ENCODE peak calls at places on chromosomes 7 and 10, in ten cellular contexts. N, Z, V, L, E, D, H, F, I and X are unnamed samples.

GRCh38 chr7:127816354-127817190 is 164.6 kb downstream of the SND1 start:
- DNase-seq in N (no peak), Z (no peak), V (no peak), L (no peak), E (no peak), D (no peak), H (no peak), F (no peak), I (no peak), X (no peak)

GRCh38 chr10:16828731-16829175 is 11.5 kb upstream of the RSU1 start:
- DNase-seq in N (no peak), Z (no peak), V (no peak), L (peak; percentile 60), E (peak; percentile 50), D (no peak), H (no peak), F (no peak), I (peak; percentile 10), X (no peak)

GRCh38 chr7:18174996-18175395 is 147.3 kb upstream of the PRPS1L1 start:
- DNase-seq in N (no peak), Z (no peak), V (no peak), L (no peak), E (no peak), D (no peak), H (no peak), F (no peak), I (no peak), X (no peak)

GRCh38 chr7:139051655-139052054 is 15.8 kb upstream of the ZC3HAV1L start:
- DNase-seq in N (no peak), Z (no peak), V (no peak), L (no peak), E (no peak), D (no peak), H (no peak), F (no peak), I (no peak), X (no peak)

GRCh38 chr7:13489386-13489785 is 500.1 kb downstream of the ETV1 start:
- DNase-seq in N (no peak), Z (no peak), V (no peak), L (no peak), E (no peak), D (no peak), H (no peak), F (no peak), I (no peak), X (no peak)

GRCh38 chr7:142833174-142834027 is 21.5 kb upstream of the EPHB6 start:
- DNase-seq in N (no peak), Z (no peak), V (no peak), L (no peak), E (no peak), D (no peak), H (no peak), F (no peak), I (no peak), X (no peak)

GRCh38 chr7:105336009-105336408 is 52.7 kb downstream of the SRPK2 start:
- DNase-seq in N (no peak), Z (no peak), V (no peak), L (no peak), E (no peak), D (no peak), H (no peak), F (no peak), I (no peak), X (no peak)

GRCh38 chr10:118873080-118873737 is 118.4 kb upstream of the CACUL1 start:
- DNase-seq in N (no peak), Z (no peak), V (no peak), L (no peak), E (no peak), D (no peak), H (no peak), F (no peak), I (no peak), X (no peak)

GRCh38 chr10:69465457-69466157 is 14.3 kb downstream of the TSPAN15 start:
- DNase-seq in N (no peak), Z (no peak), V (no peak), L (no peak), E (no peak), D (no peak), H (no peak), F (no peak), I (no peak), X (no peak)

GRCh38 chr10:101812606-101813005 is 5.6 kb downstream of the OGA start:
- DNase-seq in N (no peak), Z (no peak), V (no peak), L (no peak), E (no peak), D (no peak), H (peak; percentile 55), F (no peak), I (no peak), X (no peak)
- H3K36me3 ChIP-seq in N (peaks cover 16% of the 10 kb centered on the region), Z (peaks cover 24% of the 10 kb centered on the region), V (peaks cover 43% of the 10 kb centered on the region), L (peaks cover 59% of the 10 kb centered on the region), E (no peaks in the 10 kb centered on the region), D (peaks cover 32% of the 10 kb centered on the region), H (peaks cover 37% of the 10 kb centered on the region), F (peaks cover 47% of the 10 kb centered on the region), I (no peaks in the 10 kb centered on the region), X (peaks cover 20% of the 10 kb centered on the region)

GRCh38 chr10:22662693-22663330 is 51.6 kb downstream of the PIP4K2A start:
- DNase-seq in N (no peak), Z (no peak), V (no peak), L (no peak), E (no peak), D (no peak), H (no peak), F (no peak), I (no peak), X (no peak)

GRCh38 chr10:22665329-22665728 is 49.0 kb downstream of the PIP4K2A start:
- DNase-seq in N (no peak), Z (no peak), V (no peak), L (no peak), E (no peak), D (no peak), H (no peak), F (no peak), I (no peak), X (no peak)

GRCh38 chr10:22669163-22669711 is 45.1 kb downstream of the PIP4K2A start:
- DNase-seq in N (no peak), Z (no peak), V (no peak), L (no peak), E (no peak), D (no peak), H (no peak), F (no peak), I (no peak), X (no peak)

GRCh38 chr10:22667093-22667480 is 47.3 kb downstream of the PIP4K2A start:
- DNase-seq in N (no peak), Z (no peak), V (no peak), L (no peak), E (no peak), D (no peak), H (no peak), F (no peak), I (no peak), X (no peak)

GRCh38 chr10:22666287-22667092 is 47.9 kb downstream of the PIP4K2A start:
- DNase-seq in N (no peak), Z (no peak), V (no peak), L (no peak), E (no peak), D (peak; percentile 58), H (no peak), F (no peak), I (peak; percentile 36), X (no peak)
- H3K9me3 ChIP-seq in N (no peaks in the 10 kb centered on the region), Z (no peaks in the 10 kb centered on the region), V (no peaks in the 10 kb centered on the region), L (no peaks in the 10 kb centered on the region), E (no peaks in the 10 kb centered on the region), D (no peaks in the 10 kb centered on the region), H (no peaks in the 10 kb centered on the region), F (no peaks in the 10 kb centered on the region), I (no peaks in the 10 kb centered on the region), X (no peaks in the 10 kb centered on the region)

GRCh38 chr7:43220250-43220649 is 107.8 kb downstream of the HECW1 start:
- DNase-seq in N (no peak), Z (no peak), V (no peak), L (no peak), E (no peak), D (no peak), H (no peak), F (no peak), I (no peak), X (no peak)
- H3K36me3 ChIP-seq in N (no peaks in the 10 kb centered on the region), Z (no peaks in the 10 kb centered on the region), V (no peaks in the 10 kb centered on the region), L (no peaks in the 10 kb centered on the region), E (no peaks in the 10 kb centered on the region), D (no peaks in the 10 kb centered on the region), H (no peaks in the 10 kb centered on the region), F (no peaks in the 10 kb centered on the region), I (no peaks in the 10 kb centered on the region), X (no peaks in the 10 kb centered on the region)

GRCh38 chr10:91452063-91452462 is 41.9 kb downstream of the HECTD2 start:
- DNase-seq in N (no peak), Z (no peak), V (no peak), L (no peak), E (no peak), D (no peak), H (no peak), F (no peak), I (no peak), X (no peak)
- H3K9me3 ChIP-seq in N (no peaks in the 10 kb centered on the region), Z (peaks cover 13% of the 10 kb centered on the region), V (peaks cover 7% of the 10 kb centered on the region), L (no peaks in the 10 kb centered on the region), E (peaks cover 25% of the 10 kb centered on the region), D (peaks cover 57% of the 10 kb centered on the region), H (peaks cover 37% of the 10 kb centered on the region), F (peaks cover 68% of the 10 kb centered on the region), I (peaks cover 18% of the 10 kb centered on the region), X (peaks cover 34% of the 10 kb centered on the region)